ENCODE peak calls at places on chromosomes 4 and X, in four cellular contexts. A is GM12878, I is NB4, M is A549. K is an unnamed sample.
A peak's percentile ranks its signal among the peaks of the same experiment; 100 is the strongest.

GRCh38 chr4:139711461-139711860 is 45.8 kb downstream of the MGST2 start:
- DNase-seq in A (no peak), I (no peak), M (peak; percentile 40), K (peak; percentile 65)

GRCh38 chr4:150415213-150415612 is 166.7 kb upstream of the MAB21L2 start:
- DNase-seq in I (no peak), M (no peak), A (no peak), K (no peak)

GRCh38 chr4:8422786-8423185 is 17.7 kb downstream of the ACOX3 start:
- DNase-seq in M (no peak), A (no peak), I (no peak), K (no peak)

GRCh38 chr4:89579776-89580175 is 257.2 kb downstream of the SNCA start:
- DNase-seq in A (no peak), I (no peak), M (no peak), K (no peak)

GRCh38 chrX:21741869-21742701 is 15.8 kb downstream of the SMPX start:
- DNase-seq in I (no peak), A (no peak), M (no peak), K (no peak)

GRCh38 chr4:23368081-23368697 is 521.7 kb downstream of the PPARGC1A start:
- DNase-seq in I (peak; percentile 45), A (no peak), M (no peak), K (no peak)

GRCh38 chrX:40083120-40083978 is 14.4 kb downstream of the BCOR start:
- DNase-seq in I (peak; percentile 82), M (no peak), A (no peak), K (no peak)

GRCh38 chrX:2689773-2690666 is 1.1 kb upstream of the CD99 start:
- DNase-seq in I (no peak), M (no peak), A (no peak), K (no peak)

GRCh38 chrX:13212191-13212651 is 107.6 kb downstream of the ATXN3L start:
- DNase-seq in I (peak; percentile 5), A (no peak), M (no peak), K (peak; percentile 82)

GRCh38 chr4:168864831-168865541 is 145.1 kb downstream of the CBR4 start:
- DNase-seq in A (no peak), I (no peak), M (no peak), K (no peak)

DNA sequence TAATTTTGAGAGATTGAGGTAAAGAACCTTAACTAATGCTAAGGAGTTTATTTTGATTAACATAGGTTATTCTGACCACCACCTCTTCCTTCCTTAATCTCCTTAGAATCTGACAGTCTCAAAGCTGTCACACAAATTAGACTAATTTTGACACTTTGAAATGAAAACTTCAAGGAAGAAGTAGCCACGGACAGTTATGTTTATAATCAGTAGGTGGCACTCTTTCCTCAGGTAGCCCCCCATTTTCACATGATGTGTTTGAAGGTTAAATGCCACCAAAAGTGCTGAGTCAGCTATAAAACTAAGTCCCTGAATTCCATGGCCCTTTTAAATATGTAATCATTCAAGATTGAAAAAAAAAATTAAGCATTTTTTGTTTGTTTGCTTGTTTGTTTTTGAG is 22.4 kb downstream of the TMEM33 start:
- DNase-seq in M (peak; percentile 35), A (peak; percentile 20), I (peak; percentile 73), K (peak; percentile 31)
- TF ChIP-seq CTCF in M (peak; percentile 41), A (peak; percentile 57), I (peak; percentile 44), K (peak; percentile 24)

GRCh38 chr4:183407128-183407585 is 37.3 kb upstream of the CDKN2AIP start:
- DNase-seq in M (peak; percentile 67), A (peak; percentile 19), I (peak; percentile 90), K (peak; percentile 90)
- TF ChIP-seq POLR2A in M (no peak), A (no peak), I (no peak), K (no peak)

GRCh38 chrX:29911673-29912072 is 303.7 kb upstream of the MAGEB2 start:
- DNase-seq in A (no peak), M (peak; percentile 2), I (peak; percentile 1), K (no peak)
- TF ChIP-seq CTCF in A (peak; percentile 34), M (peak; percentile 31), I (no peak), K (no peak)

DNA sequence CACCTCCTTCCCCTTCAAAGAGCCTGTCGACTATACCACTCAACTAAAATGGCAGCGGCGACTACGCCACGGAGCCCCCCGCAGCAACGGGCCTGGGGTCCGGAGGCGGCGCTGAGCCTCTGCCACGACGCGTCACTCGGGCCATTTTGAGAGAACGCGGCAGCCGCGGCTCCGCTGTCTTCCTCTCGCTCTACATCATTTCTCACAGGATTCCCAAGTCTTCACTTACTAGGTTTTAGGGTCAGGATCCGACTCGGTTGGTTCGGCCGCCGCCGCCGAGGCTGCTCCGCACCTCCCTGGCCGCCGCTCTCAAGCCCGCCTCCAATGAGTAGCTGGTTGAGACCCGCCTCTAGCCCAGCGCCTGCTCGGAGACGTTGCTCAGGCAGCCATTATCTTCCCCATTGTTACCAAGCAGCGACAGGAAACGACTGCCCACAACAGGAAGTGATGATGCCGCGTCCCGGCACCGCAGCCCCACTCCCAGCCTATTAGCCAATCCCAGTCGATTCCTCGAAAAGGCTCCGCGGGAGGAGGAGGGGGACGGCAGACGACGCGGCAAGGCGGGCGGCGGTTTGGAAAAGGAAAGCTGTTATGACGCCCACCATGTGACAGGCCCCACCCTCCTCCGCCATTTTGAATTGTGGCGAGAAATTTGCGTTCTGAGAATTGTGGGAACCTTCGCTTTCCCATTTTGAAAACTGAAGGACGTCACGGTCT is at the start of gene RLIM:
- DNase-seq in I (peak; percentile 97), A (peak; percentile 85), M (peak; percentile 97), K (peak; percentile 96)
- TF ChIP-seq POLR2A in I (peak; percentile 76), A (peak; percentile 91), M (peak; percentile 64), K (peak; percentile 54)

DNA sequence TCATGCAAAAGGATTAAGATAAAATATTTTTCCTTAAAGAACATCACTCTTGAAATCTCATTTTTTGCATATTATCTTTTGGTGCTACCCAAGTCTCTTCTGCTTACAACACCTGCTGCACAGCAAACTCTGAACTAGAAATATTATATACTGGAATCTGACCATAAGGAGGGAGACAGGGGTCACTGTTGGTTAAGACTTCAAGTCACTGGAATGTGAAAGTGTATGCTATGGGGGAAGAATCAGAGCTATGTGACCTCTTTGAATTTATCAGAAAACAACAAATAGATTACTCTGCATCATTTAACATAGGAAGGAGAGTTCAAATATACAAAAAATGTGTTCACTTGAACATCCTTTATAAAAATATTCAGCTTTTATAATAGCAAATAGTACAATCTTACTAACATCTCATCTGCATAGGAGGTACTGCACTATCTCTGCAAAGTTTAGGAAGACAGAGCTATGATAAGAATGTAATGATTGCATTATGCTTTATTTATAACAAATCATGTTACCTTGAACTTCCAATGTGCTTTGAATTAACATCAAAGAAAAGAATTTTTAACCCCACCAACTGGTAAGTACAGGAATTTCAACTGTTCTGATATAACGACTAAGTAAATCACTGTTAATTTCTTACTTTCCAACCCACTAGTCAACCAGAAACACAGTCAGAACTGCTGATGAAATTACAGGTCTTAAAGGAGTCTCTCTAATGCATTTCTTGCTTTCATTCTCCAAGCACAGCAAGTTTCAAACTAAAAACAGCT is 69.8 kb downstream of the ZNF827 start:
- DNase-seq in A (no peak), M (no peak), I (no peak), K (peak; percentile 37)
- TF ChIP-seq CTCF in A (peak; percentile 19), M (peak; percentile 7), I (no peak), K (no peak)

GRCh38 chr4:2938906-2939305 is 24.3 kb downstream of the NOP14 start:
- DNase-seq in M (no peak), I (peak; percentile 29), A (no peak), K (no peak)
- TF ChIP-seq POLR2A in M (no peak), I (no peak), A (no peak), K (no peak)

GRCh38 chr4:131052646-131053045 is 1956.7 kb downstream of the C4orf33 start:
- DNase-seq in A (no peak), I (no peak), M (no peak), K (no peak)

GRCh38 chr4:131054489-131055019 is 1958.6 kb downstream of the C4orf33 start:
- DNase-seq in I (peak; percentile 10), M (peak; percentile 17), A (no peak), K (no peak)
- TF ChIP-seq CTCF in I (no peak), M (no peak), A (no peak), K (no peak)